ENCODE peak calls at places on chromosomes 12 and 14, in five cellular contexts. K, O, G, M and J are unnamed samples.

GRCh38 chr12:51721281-51721940 is 127.1 kb downstream of the FIGNL2 start:
- DNase-seq in K (peak; percentile 36), O (no peak), G (peak; percentile 34), M (peak; percentile 6), J (peak; percentile 56)

GRCh38 chr12:41254546-41254945 is 66.4 kb downstream of the PDZRN4 start:
- DNase-seq in K (no peak), O (no peak), G (peak; percentile 25), M (no peak), J (no peak)

GRCh38 chr14:91636604-91637003 is 95.3 kb downstream of the CATSPERB start:
- DNase-seq in K (no peak), O (no peak), G (no peak), M (no peak), J (no peak)

GRCh38 chr12:95646781-95647184 is 95.5 kb upstream of the USP44 start:
- DNase-seq in K (peak; percentile 84), O (no peak), G (no peak), M (no peak), J (no peak)

GRCh38 chr12:109307051-109307450 is 2.0 kb downstream of the FOXN4 start:
- DNase-seq in K (no peak), O (no peak), G (no peak), M (peak; percentile 58), J (no peak)

GRCh38 chr14:53836546-53836945 is 120.1 kb downstream of the BMP4 start:
- DNase-seq in K (no peak), O (no peak), G (no peak), M (no peak), J (no peak)

GRCh38 chr12:67534671-67535070 is 113.9 kb upstream of the DYRK2 start:
- DNase-seq in K (peak; percentile 70), O (peak; percentile 47), G (peak; percentile 48), M (no peak), J (peak; percentile 56)

GRCh38 chr12:11771356-11771755 is 121.9 kb downstream of the ETV6 start:
- DNase-seq in K (peak; percentile 37), O (peak; percentile 52), G (no peak), M (no peak), J (no peak)

GRCh38 chr12:58588771-58589170 is 331.5 kb downstream of the LRIG3 start:
- DNase-seq in K (peak; percentile 81), O (no peak), G (no peak), M (no peak), J (no peak)

GRCh38 chr12:65278576-65279386 is at the start of gene MSRB3:
- DNase-seq in K (peak; percentile 70), O (peak; percentile 75), G (peak; percentile 53), M (peak; percentile 80), J (peak; percentile 78)
- TF ChIP-seq POLR2A in K (no peak), O (peak; percentile 69), G (no peak), M (no peak), J (no peak)

DNA sequence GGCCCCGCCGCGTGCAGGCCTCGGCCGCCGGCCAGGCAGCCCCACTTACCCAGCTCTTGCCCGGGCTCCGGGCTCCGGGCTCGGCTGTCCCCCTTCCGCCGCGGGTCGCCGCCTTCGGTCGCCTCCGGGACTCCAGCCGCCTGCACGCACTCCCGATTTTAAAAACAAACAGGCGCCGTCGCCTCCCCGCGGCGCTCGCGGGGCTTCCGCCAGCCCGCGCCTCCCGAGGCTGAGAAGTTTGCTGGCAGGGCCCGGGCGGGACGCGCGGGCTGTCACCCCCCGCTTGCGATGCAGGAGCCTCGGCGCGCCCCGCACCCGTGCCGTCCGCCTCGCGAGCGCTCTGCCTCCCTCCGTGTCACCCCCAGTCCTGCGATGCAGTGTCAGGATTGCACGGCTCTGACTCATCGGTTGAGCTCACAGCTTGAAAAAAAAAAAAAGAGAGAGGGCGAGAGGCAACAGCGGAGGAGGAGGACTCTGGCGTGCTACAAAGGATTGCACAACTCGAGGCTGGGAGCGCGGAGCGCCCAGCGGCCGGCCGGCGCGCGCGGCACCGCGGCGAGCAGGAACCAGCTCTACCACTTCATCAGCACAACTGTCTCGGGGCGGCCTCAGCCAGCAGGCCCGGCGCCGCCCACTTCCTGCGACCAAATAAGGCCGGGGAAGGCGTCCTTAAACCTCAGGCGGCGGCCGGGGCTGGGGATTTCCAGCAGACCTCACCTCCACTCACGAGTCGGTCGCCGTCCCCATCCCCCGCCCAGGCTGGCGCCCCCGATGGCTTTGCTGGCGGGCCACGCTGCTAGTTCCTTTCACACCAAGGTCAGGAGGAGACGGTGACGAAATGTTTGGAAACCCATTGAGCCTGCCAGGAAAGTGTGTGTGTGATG is 45.8 kb upstream of the PNMA1 start:
- DNase-seq in K (peak; percentile 99), O (peak; percentile 98), G (peak; percentile 96), M (peak; percentile 99), J (peak; percentile 97)
- TF ChIP-seq POLR2A in K (peak; percentile 87), O (peak; percentile 50), G (peak; percentile 93), M (peak; percentile 77), J (no peak)

GRCh38 chr12:10363665-10363921 is 26.2 kb downstream of the KLRK1 start:
- DNase-seq in K (no peak), O (no peak), G (no peak), M (no peak), J (no peak)

GRCh38 chr12:10365716-10366433 is 24.0 kb downstream of the KLRK1 start:
- DNase-seq in K (peak; percentile 33), O (no peak), G (no peak), M (peak; percentile 25), J (no peak)

GRCh38 chr12:10366875-10367274 is 23.0 kb downstream of the KLRK1 start:
- DNase-seq in K (no peak), O (peak; percentile 70), G (no peak), M (peak; percentile 74), J (no peak)

GRCh38 chr12:10363922-10364838 is 25.7 kb downstream of the KLRK1 start:
- DNase-seq in K (peak; percentile 41), O (no peak), G (peak; percentile 63), M (peak; percentile 60), J (peak; percentile 62)

DNA sequence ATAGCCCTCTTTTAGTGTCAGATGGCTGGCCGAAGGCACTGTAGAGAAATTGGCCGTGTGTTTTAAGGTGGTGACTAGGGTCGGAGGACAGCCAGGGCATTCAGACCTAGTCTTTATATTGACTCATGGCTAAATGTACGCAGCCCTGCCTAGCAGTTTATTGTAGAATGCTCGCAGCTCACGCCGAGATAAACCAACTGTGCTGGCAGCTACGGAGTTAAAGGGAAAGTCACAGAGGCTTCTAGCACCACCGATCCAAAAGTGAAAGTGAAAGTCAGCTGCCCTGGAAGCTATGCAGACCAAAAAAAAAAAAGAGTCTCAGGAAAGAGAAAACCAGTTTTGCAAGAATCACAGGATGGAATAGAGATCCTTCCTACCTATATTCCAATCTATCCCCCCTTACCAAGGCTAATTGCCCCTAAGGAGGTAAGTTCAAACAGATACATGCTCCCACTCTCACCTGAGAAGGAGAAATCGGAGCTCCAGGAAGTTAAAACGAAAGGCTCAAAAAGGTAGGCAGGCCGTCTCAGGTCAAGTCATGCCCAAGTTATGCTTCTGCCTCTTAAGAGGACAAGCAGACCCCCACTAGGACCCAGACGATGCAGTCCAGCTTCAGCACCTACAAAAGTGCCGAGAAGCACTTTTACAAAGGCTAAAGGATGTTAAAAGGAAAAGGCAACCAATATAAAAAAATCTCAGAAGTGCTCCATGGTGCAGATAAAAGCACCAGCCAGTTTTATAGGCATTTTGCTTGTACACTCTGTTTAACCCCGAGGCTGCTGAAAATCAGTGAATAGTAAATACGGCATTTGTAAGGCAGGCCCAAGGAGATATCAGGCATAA is 24.8 kb downstream of the KLRK1 start:
- DNase-seq in K (peak; percentile 84), O (peak; percentile 53), G (peak; percentile 85), M (peak; percentile 83), J (peak; percentile 79)
- TF ChIP-seq POLR2A in K (no peak), O (no peak), G (no peak), M (no peak), J (no peak)

GRCh38 chr14:102509744-102510615 is at the start of gene ANKRD9:
- DNase-seq in K (peak; percentile 89), O (peak; percentile 93), G (peak; percentile 95), M (peak; percentile 92), J (peak; percentile 95)
- TF ChIP-seq POLR2A in K (no peak), O (peak; percentile 31), G (no peak), M (peak; percentile 20), J (no peak)